ENCODE peak calls at places on chromosome 17, in four cellular contexts. N, Y, H and D are unnamed samples.

GRCh38 chr17:40526668-40527067 is 25.2 kb upstream of the TNS4 start:
- DNase-seq in H (no peak), Y (no peak), N (no peak), D (no peak)

GRCh38 chr17:15740570-15741120 is 8.6 kb downstream of the TBC1D26 start:
- DNase-seq in Y (no peak), N (no peak), H (no peak), D (no peak)

GRCh38 chr17:79837888-79838540 is 1.2 kb downstream of the CBX4 start:
- DNase-seq in Y (peak; percentile 55), H (peak; percentile 33), N (no peak), D (no peak)

GRCh38 chr17:45222273-45222993 is 748 bp downstream of the FMNL1 start:
- DNase-seq in H (no peak), N (no peak), Y (no peak), D (no peak)

GRCh38 chr17:79651751-79652150 is 40.9 kb upstream of the RBFOX3 start:
- DNase-seq in H (no peak), N (no peak), Y (peak; percentile 56), D (no peak)

GRCh38 chr17:50554201-50554600 is 6.3 kb upstream of the CACNA1G start:
- DNase-seq in Y (no peak), H (no peak), N (no peak), D (no peak)

GRCh38 chr17:28703552-28704218 is 8.0 kb downstream of the PROCA1 start:
- DNase-seq in Y (no peak), H (no peak), N (no peak), D (no peak)

GRCh38 chr17:82888583-82889495 is 49.0 kb upstream of the ZNF750 start:
- DNase-seq in H (no peak), Y (no peak), N (no peak), D (no peak)

GRCh38 chr17:7294614-7295153 is at the start of gene YBX2:
- DNase-seq in H (peak; percentile 96), Y (peak; percentile 66), N (no peak), D (peak; percentile 25)

GRCh38 chr17:4759776-4760236 is 11.9 kb upstream of the TM4SF5 start:
- DNase-seq in Y (no peak), H (no peak), N (no peak), D (no peak)

GRCh38 chr17:8659758-8660410 is 29.4 kb upstream of the MYH10 start:
- DNase-seq in N (no peak), Y (no peak), H (no peak), D (no peak)

GRCh38 chr17:31608659-31609254 is 217.3 kb downstream of the RAB11FIP4 start:
- DNase-seq in N (no peak), Y (no peak), H (no peak), D (no peak)

GRCh38 chr17:78166416-78166815 is 2.0 kb upstream of the SYNGR2 start:
- DNase-seq in H (no peak), N (no peak), Y (no peak), D (no peak)

GRCh38 chr17:13337864-13338371 is 263.8 kb downstream of the HS3ST3A1 start:
- DNase-seq in N (no peak), H (no peak), Y (no peak), D (peak; percentile 63)

GRCh38 chr17:18377437-18378204 is at the start of gene EVPLL:
- DNase-seq in N (no peak), Y (no peak), H (peak; percentile 81), D (no peak)

DNA sequence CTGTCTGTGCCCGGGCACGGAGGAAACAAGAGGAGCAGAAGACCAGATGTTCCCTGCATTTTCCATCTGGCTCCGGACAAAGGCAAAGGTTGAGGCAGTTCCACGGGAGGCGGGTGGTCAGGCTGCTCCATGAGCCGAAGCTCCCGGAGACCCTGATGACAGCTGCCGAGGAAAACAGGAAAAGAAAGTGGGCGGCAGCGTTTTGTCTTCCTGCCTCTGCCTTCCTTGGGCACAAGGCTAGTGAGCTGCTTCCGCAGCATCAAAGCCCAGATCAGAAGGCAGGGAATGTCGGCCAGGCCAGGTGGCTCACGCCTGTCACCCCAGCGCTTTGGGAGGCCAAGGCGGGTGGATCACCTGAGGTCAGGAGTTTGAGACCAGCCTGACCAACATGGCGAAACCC is 16.2 kb downstream of the SLC43A2 start:
- DNase-seq in N (no peak), Y (no peak), H (no peak), D (no peak)
- H3K4me3 ChIP-seq in N (no peak overlapping the region), Y (no peak overlapping the region), H (no peak overlapping the region), D (no peak overlapping the region)

GRCh38 chr17:76527430-76528111 is 9.9 kb downstream of the CYGB start:
- DNase-seq in N (no peak), Y (peak; percentile 86), H (peak; percentile 77), D (peak; percentile 95)

GRCh38 chr17:76524598-76525512 is 12.7 kb downstream of the CYGB start:
- DNase-seq in N (no peak), Y (peak; percentile 77), H (peak; percentile 43), D (peak; percentile 65)

GRCh38 chr17:76521262-76521661 is 16.2 kb downstream of the CYGB start:
- DNase-seq in Y (no peak), H (no peak), N (no peak), D (no peak)

GRCh38 chr17:76519667-76520066 is 17.8 kb downstream of the CYGB start:
- DNase-seq in Y (no peak), H (no peak), N (no peak), D (no peak)

GRCh38 chr17:76523084-76524037 is 14.1 kb downstream of the CYGB start:
- DNase-seq in N (no peak), H (peak; percentile 83), Y (peak; percentile 86), D (peak; percentile 62)
- H3K4me3 ChIP-seq in N (no peak overlapping the region), H (no peak overlapping the region), Y (no peak overlapping the region), D (no peak overlapping the region)

GRCh38 chr17:60523822-60524221 is 2.2 kb downstream of the APPBP2 start:
- DNase-seq in N (no peak), Y (no peak), H (no peak), D (no peak)
- H3K4me3 ChIP-seq in N (peak overlapping the region; percentile 93), Y (peak overlapping the region; percentile 81), H (peak overlapping the region; percentile 75), D (peak overlapping the region; percentile 83)

GRCh38 chr17:64655704-64656103 is 6.4 kb downstream of the SMURF2 start:
- DNase-seq in H (no peak), Y (no peak), N (no peak), D (no peak)

GRCh38 chr17:64661731-64661980 is 451 bp downstream of the SMURF2 start:
- DNase-seq in Y (peak; percentile 71), H (no peak), N (no peak), D (no peak)

GRCh38 chr17:64653985-64654355 is 8.1 kb downstream of the SMURF2 start:
- DNase-seq in Y (no peak), H (no peak), N (no peak), D (peak; percentile 15)

GRCh38 chr17:64658931-64659330 is 3.2 kb downstream of the SMURF2 start:
- DNase-seq in H (no peak), Y (no peak), N (no peak), D (no peak)

GRCh38 chr17:64657610-64658125 is 4.4 kb downstream of the SMURF2 start:
- DNase-seq in H (no peak), Y (no peak), N (no peak), D (no peak)
- H3K4me3 ChIP-seq in H (no peak overlapping the region), Y (no peak overlapping the region), N (no peak overlapping the region), D (no peak overlapping the region)